ENCODE peak calls at places on chromosomes 4 and X, in five cellular contexts. U is ovary, L is breast epithelium, D is cardiac fibroblast, G is upper lobe of right lung. R is an unnamed sample.

GRCh38 chrX:122421434-122422121 is 762.5 kb upstream of the GRIA3 start:
- DNase-seq in U (no peak), L (no peak), D (no peak), G (no peak), R (no peak)

GRCh38 chrX:109347618-109348017 is 134.3 kb downstream of the GUCY2F start:
- DNase-seq in U (no peak), L (no peak), D (peak), G (no peak), R (peak)

GRCh38 chrX:111728096-111728495 is 47.1 kb downstream of the ALG13 start:
- DNase-seq in U (no peak), L (no peak), D (no peak), G (no peak), R (no peak)

GRCh38 chrX:15616531-15616930 is 15.8 kb upstream of the ACE2 start:
- DNase-seq in U (peak), L (no peak), D (peak), G (no peak), R (no peak)

GRCh38 chr4:114217150-114217817 is 237.8 kb upstream of the ARSJ start:
- DNase-seq in U (no peak), L (no peak), D (no peak), G (no peak), R (no peak)

GRCh38 chrX:81414630-81415029 is 212.7 kb downstream of the SH3BGRL start:
- DNase-seq in U (no peak), L (no peak), D (peak), G (no peak), R (no peak)

GRCh38 chrX:9519546-9520210 is 54.8 kb downstream of the TBL1X start:
- DNase-seq in U (no peak), L (no peak), D (no peak), G (no peak), R (no peak)

GRCh38 chr4:147791870-147792269 is 60.0 kb downstream of the ARHGAP10 start:
- DNase-seq in U (no peak), L (no peak), D (peak), G (no peak), R (no peak)

GRCh38 chrX:40300286-40300890 is 202.6 kb upstream of the BCOR start:
- DNase-seq in U (no peak), L (no peak), D (no peak), G (no peak), R (no peak)

GRCh38 chr4:110245567-110245966 is 47.2 kb upstream of the ELOVL6 start:
- DNase-seq in U (no peak), L (no peak), D (peak), G (no peak), R (peak)

GRCh38 chr4:105895609-105896460 is 564 bp downstream of the NPNT start:
- DNase-seq in U (no peak), L (peak), D (peak), G (peak), R (no peak)

GRCh38 chr4:128861856-128862518 is 52.5 kb downstream of the JADE1 start:
- DNase-seq in U (no peak), L (no peak), D (no peak), G (no peak), R (no peak)

GRCh38 chr4:88219099-88219498 is 60.7 kb upstream of the ABCG2 start:
- DNase-seq in U (no peak), L (no peak), D (peak), G (no peak), R (peak)

GRCh38 chr4:78865451-78865850 is 73.8 kb downstream of the PAQR3 start:
- DNase-seq in U (no peak), L (no peak), D (no peak), G (no peak), R (no peak)

DNA sequence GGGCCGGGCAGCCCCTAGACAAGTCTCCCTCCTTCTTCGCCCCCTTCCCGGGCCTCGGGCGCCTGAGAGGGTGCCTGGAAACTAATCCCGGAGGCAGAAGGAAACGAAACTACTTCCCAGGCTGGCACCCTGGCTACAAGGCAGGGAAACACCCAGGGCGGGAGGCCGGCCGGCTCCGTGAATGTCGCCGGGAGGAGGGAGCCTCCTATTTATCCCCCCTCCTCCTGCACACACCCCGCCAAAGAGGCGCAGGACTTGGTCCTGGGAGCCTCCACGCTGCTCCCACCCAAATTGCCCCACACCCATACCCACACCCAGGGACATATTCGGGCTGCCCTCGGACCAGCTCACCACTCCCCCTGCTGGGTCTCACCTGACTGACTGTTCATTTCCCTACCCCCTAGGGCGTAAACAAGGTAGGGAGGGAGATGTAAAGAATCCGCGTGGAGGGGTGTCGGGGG is at the start of gene BTC:
- DNase-seq in U (no peak), L (peak), D (peak), G (peak), R (no peak)
- TF ChIP-seq CTCF in U (no peak), L (peak), D (peak), G (peak), R (peak)

DNA sequence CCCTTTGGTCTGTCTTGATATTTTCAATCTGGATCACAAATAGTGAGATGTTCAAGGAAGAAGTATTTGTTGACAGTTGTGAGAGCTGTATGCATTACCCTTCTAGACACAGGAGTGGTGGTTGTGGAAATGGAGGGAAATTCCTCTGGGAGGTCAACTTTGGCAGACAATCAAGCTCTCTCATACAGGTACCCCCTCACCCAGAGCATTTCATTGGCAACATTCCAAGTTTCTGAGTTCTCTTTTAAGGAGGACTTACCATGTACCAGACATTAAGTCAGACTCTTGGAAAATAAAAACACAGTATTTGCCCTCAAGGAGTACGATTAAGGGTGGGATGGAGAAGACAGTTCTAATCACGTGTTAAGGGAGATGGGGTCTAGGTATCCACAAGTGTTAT is 45.3 kb downstream of the KLHL15 start:
- DNase-seq in U (no peak), L (no peak), D (no peak), G (no peak), R (no peak)
- H3K4me3 ChIP-seq in U (no peak), L (no peak), D (no peak), G (no peak), R (no peak)

DNA sequence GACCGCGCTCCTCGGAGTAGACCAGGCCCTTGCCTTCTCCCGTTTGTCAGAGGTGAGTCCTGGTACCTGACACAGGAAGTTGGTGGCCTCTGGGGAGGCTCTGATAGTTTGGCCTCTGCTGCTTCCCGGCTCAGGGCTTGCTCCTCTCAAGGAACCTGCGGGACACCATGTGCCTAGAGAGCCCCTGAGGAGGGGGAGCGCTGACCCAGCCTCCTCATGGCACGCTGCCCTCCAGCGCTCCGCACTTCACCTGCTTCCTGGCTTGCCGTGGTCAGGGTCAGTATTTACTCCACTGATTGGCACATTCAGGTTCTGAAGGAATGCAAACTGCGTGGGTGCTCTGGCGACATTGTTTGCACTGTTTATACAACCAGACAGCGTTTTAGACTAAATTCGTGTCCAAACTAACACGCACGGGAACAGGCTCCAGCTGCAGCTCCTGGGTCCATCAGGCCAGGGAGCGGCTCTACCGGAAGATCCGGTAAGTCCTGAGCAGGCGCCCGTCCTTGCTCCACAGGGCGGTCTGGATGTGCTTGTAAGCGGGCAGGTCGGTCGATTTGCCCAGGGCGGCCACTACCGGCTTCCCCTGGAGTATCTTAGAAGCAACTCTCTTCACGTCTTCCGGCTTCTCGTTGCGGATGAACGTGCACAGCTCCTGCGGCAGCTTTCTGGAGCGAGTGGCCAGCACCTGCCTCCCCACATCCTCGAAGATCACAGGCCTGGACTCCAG is 121.6 kb upstream of the GRID2 start:
- DNase-seq in U (no peak), L (no peak), D (no peak), G (peak), R (no peak)
- TF ChIP-seq CTCF in U (no peak), L (no peak), D (no peak), G (no peak), R (no peak)

DNA sequence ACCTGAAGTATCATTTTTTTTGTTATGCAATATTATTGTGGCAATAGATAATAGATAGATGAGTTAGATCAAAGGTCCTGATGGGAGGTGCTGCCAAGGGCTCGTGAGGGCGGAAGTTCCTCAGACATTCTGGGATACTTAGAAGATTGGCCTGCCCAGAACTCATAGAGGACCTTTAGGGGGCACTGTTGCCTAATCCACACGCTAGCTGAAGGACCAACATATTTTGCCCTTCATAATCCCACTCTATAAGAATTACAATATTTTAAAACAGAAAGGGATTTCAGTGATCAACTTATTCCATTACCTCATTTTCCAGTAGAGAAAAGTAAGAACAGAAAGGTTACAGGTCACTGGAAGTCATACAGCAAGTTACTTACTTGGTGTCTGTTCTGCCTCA is 22.9 kb upstream of the COX7B2 start:
- DNase-seq in U (no peak), L (no peak), D (peak), G (no peak), R (peak)
- H3K4me3 ChIP-seq in U (no peak), L (no peak), D (no peak), G (no peak), R (no peak)

GRCh38 chr4:40916880-40917279 is 167.1 kb downstream of the NSUN7 start:
- DNase-seq in U (no peak), L (no peak), D (peak), G (peak), R (no peak)
- TF ChIP-seq CTCF in U (no peak), L (no peak), D (peak), G (peak), R (peak)

GRCh38 chr4:183987987-183988392 is 82.9 kb downstream of the STOX2 start:
- DNase-seq in U (peak), L (peak), D (peak), G (no peak), R (peak)

GRCh38 chr4:183988874-183989273 is 83.8 kb downstream of the STOX2 start:
- DNase-seq in U (no peak), L (no peak), D (no peak), G (no peak), R (no peak)

GRCh38 chr4:183987529-183987946 is 82.4 kb downstream of the STOX2 start:
- DNase-seq in U (peak), L (peak), D (peak), G (peak), R (no peak)

GRCh38 chr4:183984561-183984960 is 79.5 kb downstream of the STOX2 start:
- DNase-seq in U (no peak), L (no peak), D (no peak), G (no peak), R (no peak)

DNA sequence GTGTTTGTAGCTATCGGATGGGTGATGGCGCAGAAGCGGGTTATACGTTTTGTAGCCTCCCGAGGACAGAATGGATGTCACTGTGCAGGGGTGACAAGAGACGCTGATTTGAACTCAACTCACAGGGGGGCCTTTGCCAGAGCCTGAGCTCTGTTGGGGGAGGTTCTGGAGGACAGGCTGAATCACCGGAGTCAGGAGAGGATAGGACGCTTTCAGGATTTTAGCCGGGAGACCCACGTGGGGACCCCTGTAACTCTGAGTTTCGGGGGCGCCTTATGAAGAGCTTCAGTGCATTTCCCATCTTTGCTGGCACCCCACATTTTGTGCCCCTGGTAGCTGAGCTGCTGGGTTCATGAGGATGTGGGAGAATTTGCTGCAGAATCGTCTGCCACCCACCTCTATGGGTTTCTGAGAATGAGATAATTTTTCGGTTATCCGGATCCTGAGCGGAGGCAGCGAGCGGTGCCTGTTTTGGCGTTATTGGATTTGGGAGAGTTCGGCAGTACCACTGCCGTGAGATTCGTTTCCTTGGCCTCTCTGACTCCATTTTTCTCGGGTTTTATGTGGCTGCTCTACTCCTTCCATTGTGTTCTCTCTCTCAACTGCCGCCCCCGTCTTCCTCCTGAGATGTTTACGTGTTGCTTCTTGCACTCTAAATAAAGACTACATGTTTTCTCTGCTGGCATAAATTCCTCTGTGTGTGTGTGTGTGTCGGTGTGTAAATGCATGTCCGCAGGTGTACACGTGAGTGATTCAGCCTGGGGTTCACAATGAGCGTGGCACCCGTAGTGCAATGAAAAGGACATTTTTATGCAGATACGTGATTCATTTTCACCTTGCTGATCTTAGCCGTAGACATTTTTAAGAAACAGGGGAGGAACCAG is 81.8 kb downstream of the STOX2 start:
- DNase-seq in U (no peak), L (no peak), D (no peak), G (no peak), R (no peak)
- H3K4me3 ChIP-seq in U (peak), L (peak), D (peak), G (peak), R (peak)